ENCODE peak calls at places on chromosomes 2 and 18, in five cellular contexts. W is psoas muscle, O is HCT116, V is upper lobe of right lung, I is A549. U is an unnamed sample.

GRCh38 chr2:191066281-191067233 is 52.6 kb upstream of the STAT1 start:
- DNase-seq in O (no peak), I (no peak), V (no peak), W (no peak), U (no peak)

GRCh38 chr2:27885656-27886055 is 4.5 kb downstream of the RBKS start:
- DNase-seq in V (no peak), W (no peak), I (no peak), O (no peak), U (no peak)

GRCh38 chr2:162636206-162636728 is 202.3 kb downstream of the KCNH7 start:
- DNase-seq in O (no peak), I (no peak), V (no peak), W (no peak), U (no peak)

GRCh38 chr18:61738488-61738887 is 154.3 kb downstream of the RNF152 start:
- DNase-seq in V (no peak), W (no peak), O (no peak), I (no peak), U (no peak)

GRCh38 chr2:42124051-42124813 is 44.9 kb upstream of the EML4 start:
- DNase-seq in O (no peak), V (no peak), I (no peak), W (no peak), U (no peak)

GRCh38 chr2:63192169-63192888 is 141.7 kb downstream of the OTX1 start:
- DNase-seq in V (no peak), I (no peak), W (no peak), O (no peak), U (no peak)

GRCh38 chr2:66428986-66429612 is 5.8 kb upstream of the MEIS1 start:
- DNase-seq in I (peak), W (no peak), V (no peak), O (peak), U (no peak)

GRCh38 chr18:24726727-24727539 is 266.5 kb downstream of the HRH4 start:
- DNase-seq in W (peak), V (no peak), I (peak), O (peak), U (peak)

GRCh38 chr2:234771985-234772774 is 179.6 kb upstream of the SH3BP4 start:
- DNase-seq in O (no peak), W (no peak), I (no peak), V (no peak), U (no peak)

GRCh38 chr18:59459352-59460059 is 100.4 kb upstream of the LMAN1 start:
- DNase-seq in I (peak), W (no peak), O (peak), V (no peak), U (no peak)

GRCh38 chr2:29039718-29040480 is 34.4 kb downstream of the PCARE start:
- DNase-seq in V (no peak), O (no peak), I (no peak), W (no peak), U (no peak)

GRCh38 chr2:219001577-219002394 is 8.6 kb upstream of the CRYBA2 start:
- DNase-seq in W (no peak), I (no peak), O (peak), V (peak), U (no peak)

GRCh38 chr2:71788601-71789240 is 335.4 kb downstream of the DYSF start:
- DNase-seq in O (no peak), I (no peak), V (no peak), W (no peak), U (no peak)

GRCh38 chr2:225994748-225995405 is 595.4 kb downstream of the NYAP2 start:
- DNase-seq in V (no peak), I (peak), W (no peak), O (no peak), U (no peak)

GRCh38 chr2:45093181-45093580 is 83.9 kb upstream of the SIX2 start:
- DNase-seq in I (no peak), W (no peak), O (no peak), V (no peak), U (no peak)

GRCh38 chr2:26727641-26728561 is 35.4 kb downstream of the KCNK3 start:
- DNase-seq in W (no peak), V (no peak), O (no peak), I (no peak), U (no peak)

GRCh38 chr2:209380278-209380677 is 43.6 kb upstream of the MAP2 start:
- DNase-seq in W (no peak), I (no peak), O (no peak), V (no peak), U (no peak)

GRCh38 chr18:66724664-66725356 is 120.9 kb upstream of the CDH19 start:
- DNase-seq in W (no peak), V (no peak), I (no peak), O (no peak), U (no peak)

GRCh38 chr2:172863341-172863740 is 127.7 kb downstream of the RAPGEF4 start:
- DNase-seq in I (no peak), V (no peak), W (no peak), O (no peak), U (no peak)
- H3K4me3 ChIP-seq in I (no peak), V (no peak), W (no peak), O (no peak), U (no peak)

DNA sequence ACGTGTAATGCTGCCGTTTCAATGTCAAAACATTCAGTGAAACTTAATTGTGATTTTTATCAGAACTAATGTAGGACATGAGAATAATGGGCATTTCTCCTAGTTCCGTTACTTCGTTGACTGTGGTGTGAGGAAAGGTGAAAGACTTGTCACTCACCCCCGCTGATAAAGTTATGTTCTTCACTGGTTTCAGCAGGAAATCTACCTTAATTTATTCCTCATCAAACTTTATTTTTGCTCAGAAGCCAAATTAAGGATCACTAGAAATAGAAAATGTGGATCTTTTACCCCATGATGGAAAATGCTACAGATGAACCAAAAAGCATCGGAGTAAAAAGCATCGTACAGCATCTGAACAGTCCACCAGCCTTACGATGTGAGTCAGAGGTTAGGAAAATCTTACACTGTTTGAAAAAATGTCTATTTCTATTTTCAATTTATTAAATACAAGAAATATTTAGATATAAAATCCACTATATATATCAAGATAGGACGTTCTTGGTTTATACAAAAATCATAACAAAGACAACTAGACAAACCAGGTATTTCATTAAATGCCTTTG is 1.0 kb upstream of the ROCK1 start:
- DNase-seq in V (no peak), I (no peak), W (no peak), O (no peak), U (no peak)
- H3K4me3 ChIP-seq in V (peak), I (peak), W (peak), O (peak), U (peak)

GRCh38 chr2:73927344-73927743 is 664 bp downstream of the DGUOK start:
- DNase-seq in O (no peak), V (no peak), W (no peak), I (no peak), U (no peak)

GRCh38 chr2:73926493-73927327 is at the start of gene DGUOK:
- DNase-seq in V (peak), I (peak), O (peak), W (peak), U (peak)

GRCh38 chr2:73922681-73923080 is 4.0 kb upstream of the DGUOK start:
- DNase-seq in I (no peak), V (no peak), O (no peak), W (no peak), U (no peak)

GRCh38 chr2:73925853-73926492 is 707 bp upstream of the DGUOK start:
- DNase-seq in O (no peak), W (no peak), I (peak), V (no peak), U (no peak)

GRCh38 chr2:73925033-73925704 is 1.5 kb upstream of the DGUOK start:
- DNase-seq in W (no peak), O (peak), I (peak), V (no peak), U (no peak)
- H3K4me3 ChIP-seq in W (no peak), O (no peak), I (no peak), V (no peak), U (no peak)

GRCh38 chr2:78775291-78775690 is 250.2 kb upstream of the REG3G start:
- DNase-seq in V (no peak), O (no peak), W (no peak), I (no peak), U (no peak)

GRCh38 chr2:78780321-78780720 is 245.2 kb upstream of the REG3G start:
- DNase-seq in O (no peak), I (no peak), V (no peak), W (no peak), U (no peak)

GRCh38 chr2:78782196-78782595 is 243.3 kb upstream of the REG3G start:
- DNase-seq in V (no peak), O (no peak), I (no peak), W (no peak), U (no peak)

GRCh38 chr2:78778756-78779510 is 246.6 kb upstream of the REG3G start:
- DNase-seq in V (no peak), W (no peak), I (no peak), O (no peak), U (no peak)

DNA sequence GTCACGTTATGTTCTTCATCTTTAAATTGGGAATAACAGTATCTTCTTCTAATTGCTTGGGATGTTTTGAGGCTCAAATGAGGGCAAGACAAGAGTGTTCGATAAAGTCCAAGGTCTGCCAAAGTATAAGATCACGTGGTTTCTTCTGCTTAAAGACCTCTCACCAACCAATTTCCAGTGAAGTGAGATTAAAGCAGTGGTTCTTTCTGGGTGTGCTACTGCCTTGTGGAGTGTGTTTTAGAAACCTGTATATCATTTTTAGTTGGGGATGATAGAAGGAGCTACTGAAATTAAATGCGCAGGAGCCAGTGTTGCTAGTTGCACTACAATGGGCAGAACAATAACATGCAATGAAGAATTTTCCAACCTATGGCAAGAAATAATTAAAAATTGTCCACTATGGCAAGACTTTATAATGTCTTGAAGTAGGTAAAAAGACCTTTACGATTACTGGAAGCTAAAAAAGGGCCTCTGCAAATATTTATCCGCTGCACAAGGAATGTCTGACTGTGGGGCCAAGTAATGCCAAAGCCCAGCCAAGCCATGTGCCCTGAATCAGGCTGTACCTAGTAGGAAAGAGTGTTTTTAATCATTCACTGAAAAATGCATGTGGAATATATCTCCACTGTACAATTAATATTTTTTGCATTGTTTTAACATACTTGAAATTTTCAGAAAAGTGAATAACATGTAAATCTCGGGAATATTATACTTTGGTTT is 244.5 kb upstream of the REG3G start:
- DNase-seq in W (no peak), O (no peak), I (no peak), V (no peak), U (no peak)
- H3K4me3 ChIP-seq in W (peak), O (no peak), I (no peak), V (no peak), U (no peak)

GRCh38 chr2:20513946-20514345 is 67.1 kb downstream of the RHOB start:
- DNase-seq in W (no peak), V (no peak), I (no peak), O (no peak), U (no peak)

GRCh38 chr2:20514596-20515269 is 67.9 kb downstream of the RHOB start:
- DNase-seq in O (peak), W (peak), I (peak), V (no peak), U (peak)

GRCh38 chr2:20515293-20516220 is 68.7 kb downstream of the RHOB start:
- DNase-seq in I (no peak), W (no peak), V (no peak), O (no peak), U (no peak)

GRCh38 chr2:20516646-20517341 is 69.9 kb downstream of the RHOB start:
- DNase-seq in W (no peak), V (no peak), I (no peak), O (peak), U (no peak)

DNA sequence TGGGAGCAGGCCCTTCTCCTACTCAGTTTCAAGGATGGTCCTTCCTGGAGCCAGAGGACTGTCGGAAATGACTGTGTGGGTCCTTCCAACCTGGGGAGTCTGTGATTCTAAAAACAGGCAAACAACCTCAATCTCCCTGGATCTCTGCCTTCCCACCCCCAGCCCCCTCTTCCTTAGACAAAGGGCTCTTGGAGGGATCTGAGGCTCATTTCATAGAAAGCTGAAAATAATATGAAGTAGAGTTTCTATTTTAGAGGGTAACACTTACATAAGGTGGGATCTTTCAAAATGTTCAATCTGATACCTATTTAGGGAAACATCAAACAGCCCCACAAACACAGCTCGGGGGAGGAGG is 69.4 kb downstream of the RHOB start:
- DNase-seq in I (no peak), V (no peak), W (no peak), O (no peak), U (no peak)
- H3K4me3 ChIP-seq in I (no peak), V (no peak), W (no peak), O (no peak), U (no peak)

GRCh38 chr2:78540255-78540654 is 485.2 kb upstream of the REG3G start:
- DNase-seq in O (no peak), W (no peak), V (no peak), I (no peak), U (no peak)

GRCh38 chr2:78546843-78547242 is 478.7 kb upstream of the REG3G start:
- DNase-seq in V (no peak), O (no peak), W (no peak), I (no peak), U (no peak)

GRCh38 chr2:78541088-78541450 is 484.4 kb upstream of the REG3G start:
- DNase-seq in V (no peak), I (no peak), W (no peak), O (no peak), U (no peak)

GRCh38 chr2:78541451-78542267 is 483.8 kb upstream of the REG3G start:
- DNase-seq in O (no peak), I (peak), W (no peak), V (no peak), U (no peak)
- H3K4me3 ChIP-seq in O (no peak), I (no peak), W (no peak), V (no peak), U (no peak)

DNA sequence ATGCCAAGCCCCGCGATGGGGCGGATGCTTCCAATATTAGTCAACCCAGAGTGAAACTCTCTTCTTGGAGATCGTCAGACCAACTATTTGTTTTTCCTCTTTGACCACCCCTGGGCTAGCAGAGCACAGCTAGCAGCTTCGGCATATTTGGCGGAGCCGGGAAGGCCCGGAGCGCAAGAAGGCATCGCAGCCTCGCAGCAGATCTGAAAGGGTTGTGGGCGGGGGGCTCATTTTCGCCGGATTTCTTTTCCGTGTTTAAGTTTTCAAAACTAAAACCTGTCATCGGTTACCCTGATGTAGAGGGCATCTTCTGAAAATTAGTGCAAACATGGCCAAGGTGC is 335 bp upstream of the ZNF385B start:
- DNase-seq in O (no peak), V (peak), I (no peak), W (peak), U (no peak)
- H3K4me3 ChIP-seq in O (peak), V (peak), I (peak), W (peak), U (peak)

GRCh38 chr2:101140978-101141655 is 10.1 kb downstream of the TBC1D8 start:
- DNase-seq in I (no peak), O (no peak), W (no peak), V (no peak), U (no peak)

GRCh38 chr2:101135412-101136296 is 15.5 kb downstream of the TBC1D8 start:
- DNase-seq in V (no peak), I (no peak), W (no peak), O (no peak), U (no peak)

GRCh38 chr2:101139495-101139894 is 11.7 kb downstream of the TBC1D8 start:
- DNase-seq in I (no peak), O (no peak), W (no peak), V (no peak), U (no peak)

GRCh38 chr2:101142163-101142562 is 9.0 kb downstream of the TBC1D8 start:
- DNase-seq in O (no peak), V (no peak), I (no peak), W (no peak), U (no peak)

DNA sequence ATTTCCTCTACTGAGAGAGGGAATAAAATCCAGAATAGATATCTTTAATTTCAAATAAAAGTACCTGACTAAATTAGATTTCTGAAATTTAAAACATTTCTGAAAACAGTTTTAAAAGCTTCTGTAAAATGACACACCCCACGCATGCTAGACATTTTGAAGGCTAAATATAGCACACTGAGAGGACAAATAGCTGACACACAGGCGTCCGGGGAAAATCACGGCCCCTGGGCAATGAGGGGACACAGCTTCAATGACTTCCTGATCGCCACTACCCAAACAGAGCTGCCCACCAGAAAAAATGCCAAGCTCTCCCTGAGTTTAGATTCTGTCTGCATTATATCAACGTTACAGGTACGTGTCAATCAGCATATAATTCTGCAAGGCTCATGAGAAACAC is 10.9 kb downstream of the TBC1D8 start:
- DNase-seq in O (no peak), W (no peak), V (no peak), I (no peak), U (no peak)
- H3K4me3 ChIP-seq in O (no peak), W (peak), V (no peak), I (no peak), U (no peak)

GRCh38 chr2:25018681-25019080 is 23.2 kb upstream of the EFR3B start:
- DNase-seq in O (no peak), W (no peak), V (no peak), I (no peak), U (no peak)
- H3K4me3 ChIP-seq in O (no peak), W (no peak), V (no peak), I (no peak), U (no peak)

U was measured in skeletal muscle cell.